ENCODE peak calls at places on chromosomes 11 and 22, in five cellular contexts. A, V, I, Z and F are unnamed samples.

GRCh38 chr22:46373838-46374662 is 38.5 kb downstream of the TRMU start:
- DNase-seq in I (no peak), Z (no peak), A (no peak), V (peak; percentile 84), F (peak; percentile 9)

GRCh38 chr22:47307812-47308211 is 545.4 kb downstream of the TBC1D22A start:
- DNase-seq in Z (no peak), I (no peak), V (no peak), A (no peak), F (no peak)

GRCh38 chr11:108224908-108225786 is 2.3 kb downstream of the ATM start:
- DNase-seq in A (no peak), Z (no peak), I (no peak), V (no peak), F (no peak)

GRCh38 chr11:106344392-106344791 is 266.9 kb downstream of the AASDHPPT start:
- DNase-seq in A (no peak), I (no peak), Z (no peak), V (no peak), F (peak; percentile 73)

GRCh38 chr11:134047586-134047999 is 21.3 kb upstream of the JAM3 start:
- DNase-seq in V (no peak), Z (no peak), I (no peak), A (no peak), F (peak; percentile 58)

GRCh38 chr11:84091212-84091986 is 805.2 kb upstream of the CCDC90B start:
- DNase-seq in Z (no peak), A (no peak), I (peak; percentile 6), V (no peak), F (no peak)

GRCh38 chr22:27754247-27754887 is 47.2 kb downstream of the MN1 start:
- DNase-seq in V (no peak), I (no peak), Z (no peak), A (no peak), F (peak; percentile 26)

GRCh38 chr11:57751676-57752253 is at the start of gene BTBD18:
- DNase-seq in Z (no peak), A (no peak), V (no peak), I (peak; percentile 46), F (peak; percentile 64)

GRCh38 chr11:25515576-25515975 is 816.4 kb upstream of the ANO3 start:
- DNase-seq in V (no peak), A (no peak), I (no peak), Z (no peak), F (no peak)

GRCh38 chr11:79046365-79046764 is 394.5 kb downstream of the TENM4 start:
- DNase-seq in Z (no peak), V (no peak), A (no peak), I (no peak), F (no peak)

GRCh38 chr22:45640941-45641621 is 30.6 kb upstream of the ATXN10 start:
- DNase-seq in V (no peak), A (no peak), I (no peak), Z (no peak), F (no peak)

GRCh38 chr22:36922097-36922608 is 8.7 kb downstream of the CSF2RB start:
- DNase-seq in I (no peak), A (no peak), V (no peak), Z (no peak), F (no peak)

GRCh38 chr11:58912124-58912523 is 27.2 kb upstream of the GLYATL1 start:
- DNase-seq in Z (no peak), A (no peak), V (no peak), I (no peak), F (no peak)